ENCODE peak calls at places on chromosomes 13 and 19, in six cellular contexts. O is endothelial cell, F is type B pancreatic cell, D is mucosa of descending colon, U is SK-N-SH, W is BJ. S is an unnamed sample.

GRCh38 chr19:45172611-45173208 is 5.3 kb downstream of the TRAPPC6A start:
- DNase-seq in O (no peak), F (no peak), D (no peak), U (no peak), W (no peak), S (no peak)

GRCh38 chr19:54523403-54523802 is 20.8 kb downstream of the LAIR2 start:
- DNase-seq in O (no peak), F (no peak), D (no peak), U (no peak), W (no peak), S (peak)

GRCh38 chr13:62194371-62194770 is 778.7 kb upstream of the PCDH20 start:
- DNase-seq in O (no peak), F (no peak), D (no peak), U (no peak), W (no peak), S (no peak)

GRCh38 chr13:102191951-102192461 is 209.8 kb downstream of the FGF14 start:
- DNase-seq in O (no peak), F (no peak), D (no peak), U (no peak), W (peak), S (no peak)

GRCh38 chr19:1929051-1929742 is 11.8 kb upstream of the CSNK1G2 start:
- DNase-seq in O (peak), F (peak), D (peak), U (peak), W (peak), S (peak)

GRCh38 chr13:46961719-46962118 is 64.9 kb upstream of the HTR2A start:
- DNase-seq in O (no peak), F (no peak), D (peak), U (no peak), W (peak), S (peak)

GRCh38 chr13:83121904-83122303 is 760.4 kb downstream of the SLITRK1 start:
- DNase-seq in O (no peak), F (no peak), D (no peak), U (no peak), W (no peak), S (no peak)

GRCh38 chr13:58583961-58584360 is 952.4 kb downstream of the PCDH17 start:
- DNase-seq in O (no peak), F (no peak), D (no peak), U (no peak), W (no peak), S (no peak)

GRCh38 chr13:45537506-45537905 is 72.8 kb downstream of the COG3 start:
- DNase-seq in O (no peak), F (no peak), D (no peak), U (no peak), W (no peak), S (peak)

GRCh38 chr13:95212962-95213850 is 88.0 kb downstream of the ABCC4 start:
- DNase-seq in O (no peak), F (no peak), D (no peak), U (no peak), W (no peak), S (no peak)

GRCh38 chr13:113105032-113105993 is at the start of gene F7:
- DNase-seq in O (no peak), F (no peak), D (peak), U (no peak), W (no peak), S (peak)

GRCh38 chr19:17266589-17266974 is 661 bp upstream of the BABAM1 start:
- DNase-seq in O (no peak), F (no peak), D (no peak), U (no peak), W (no peak), S (no peak)

GRCh38 chr19:17266026-17266425 is 1.2 kb upstream of the BABAM1 start:
- DNase-seq in O (no peak), F (no peak), D (no peak), U (no peak), W (no peak), S (no peak)

GRCh38 chr19:17263712-17264640 is 569 bp downstream of the USHBP1 start:
- DNase-seq in O (no peak), F (no peak), D (no peak), U (no peak), W (no peak), S (no peak)

GRCh38 chr19:17262557-17262956 is 2.0 kb downstream of the USHBP1 start:
- DNase-seq in O (no peak), F (no peak), D (no peak), U (no peak), W (no peak), S (no peak)

DNA sequence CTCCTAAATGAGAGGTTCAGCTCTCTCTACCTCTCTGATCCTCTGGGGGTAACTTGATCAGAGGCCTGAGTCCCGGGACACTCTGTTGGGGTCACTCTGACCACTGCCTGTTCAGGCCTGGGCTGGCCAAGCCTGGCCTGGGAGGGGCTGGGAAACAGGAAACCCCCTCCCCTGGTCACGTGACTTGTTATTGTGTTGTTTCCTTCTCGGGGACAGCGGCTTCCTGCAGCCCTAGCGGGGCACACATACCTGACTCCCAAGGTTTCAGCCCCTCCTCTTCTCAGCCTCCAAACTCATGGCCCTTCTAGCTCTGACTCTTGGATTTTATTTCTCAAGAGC is at the start of gene USHBP1:
- DNase-seq in O (peak), F (no peak), D (peak), U (no peak), W (no peak), S (no peak)
- TF ChIP-seq CTCF in O (no peak), F (no peak), D (no peak), U (no peak), W (no peak), S (no peak)

GRCh38 chr13:114244637-114245036 is 9.9 kb downstream of the CDC16 start:
- DNase-seq in O (no peak), F (no peak), D (no peak), U (no peak), W (no peak), S (no peak)
- TF ChIP-seq CTCF in O (no peak), F (no peak), D (no peak), U (no peak), W (no peak), S (no peak)

DNA sequence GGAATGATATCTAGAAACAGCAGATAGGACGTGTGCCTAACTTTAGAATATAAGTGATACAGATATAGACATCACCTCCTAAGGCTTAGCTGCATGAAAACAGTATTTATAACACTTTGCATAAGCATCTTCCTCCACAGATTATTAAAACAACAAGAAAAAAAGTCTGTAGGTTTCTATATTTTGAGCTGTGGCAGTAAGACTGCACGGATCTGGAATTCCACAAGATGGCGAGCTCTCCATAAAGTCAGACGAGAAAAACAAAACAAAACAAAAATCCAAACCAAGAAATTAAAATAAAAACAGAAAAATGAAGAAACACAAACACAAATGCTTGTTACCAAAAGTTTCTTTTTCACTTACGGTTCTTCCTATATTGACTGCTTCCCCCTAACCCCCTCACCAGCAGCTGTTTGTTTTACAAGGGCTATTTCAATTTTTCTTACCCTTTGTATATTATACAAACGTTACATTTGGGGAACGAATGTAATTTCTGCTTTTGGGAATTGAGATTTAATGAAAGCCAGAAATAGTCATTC is 285.8 kb downstream of the MYO16 start:
- DNase-seq in O (no peak), F (no peak), D (no peak), U (peak), W (no peak), S (peak)
- TF ChIP-seq CTCF in O (peak), F (peak), D (no peak), U (peak), W (peak), S (peak)

GRCh38 chr13:71240906-71241305 is 626.1 kb downstream of the DACH1 start:
- DNase-seq in O (no peak), F (no peak), D (peak), U (peak), W (no peak), S (no peak)
- TF ChIP-seq CTCF in O (no peak), F (peak), D (no peak), U (peak), W (no peak), S (no peak)

GRCh38 chr19:3665681-3666544 is 34.4 kb downstream of the PIP5K1C start:
- DNase-seq in O (peak), F (no peak), D (peak), U (peak), W (no peak), S (peak)
- TF ChIP-seq CTCF in O (peak), F (peak), D (peak), U (peak), W (peak), S (peak)

DNA sequence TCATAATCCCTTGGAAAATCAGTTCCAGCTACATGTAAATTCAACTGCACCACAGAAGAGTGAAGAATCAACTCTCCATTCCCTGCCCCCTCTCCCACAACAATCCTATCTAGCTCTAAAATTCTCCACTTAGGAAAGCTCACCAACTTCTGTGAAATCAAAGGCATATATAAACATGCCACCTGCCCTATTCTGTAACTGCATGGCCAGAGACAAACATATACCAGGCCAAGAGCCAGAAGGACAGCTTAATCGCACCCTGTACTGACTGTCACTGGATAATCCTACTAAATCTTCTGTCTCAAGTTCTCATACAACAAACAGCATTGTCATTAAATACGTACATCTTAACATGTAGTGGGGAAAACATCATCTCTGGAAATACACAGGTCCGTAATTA is 58.2 kb upstream of the EEF1AKMT1 start:
- DNase-seq in O (no peak), F (no peak), D (no peak), U (no peak), W (no peak), S (no peak)
- TF ChIP-seq CTCF in O (no peak), F (no peak), D (no peak), U (no peak), W (no peak), S (no peak)

GRCh38 chr13:29596064-29596418 is 553 bp upstream of the SLC7A1 start:
- DNase-seq in O (no peak), F (no peak), D (no peak), U (no peak), W (no peak), S (no peak)
- TF ChIP-seq CTCF in O (no peak), F (no peak), D (no peak), U (no peak), W (no peak), S (no peak)

S was measured in AG10803.